ENCODE peak calls at places on chromosome 4, in nine cellular contexts. One of them, this sample, is unnamed.

GRCh38 chr4:26484032-26484515 is 6.2 kb downstream of the CCKAR start:
- DNase-seq in amniotic epithelial cell: peak
- DNase-seq in natural killer cell: no peak
- DNase-seq in ACHN: no peak
- DNase-seq in GM20000: no peak
- DNase-seq in HEK293T: peak
- DNase-seq in stimulated activated CD8-positive, alpha-beta memory T cell treated with anti-CD3 and anti-CD28 coated beads, Interleukin-7, amount 100 ng/mL, for 4 hours: no peak
- DNase-seq in activated CD4-positive, alpha-beta memory T cell treated with anti-CD3 and anti-CD28 coated beads, Interleukin-2, amount 10 ng/mL, durations not matched to agents 7 days and 5 days: no peak
- DNase-seq in NCI-H1092: no peak
- DNase-seq in this sample: no peak

GRCh38 chr4:156377036-156377700 is 423.5 kb upstream of the CTSO start:
- DNase-seq in amniotic epithelial cell: peak
- DNase-seq in natural killer cell: no peak
- DNase-seq in ACHN: peak
- DNase-seq in GM20000: no peak
- DNase-seq in HEK293T: no peak
- DNase-seq in stimulated activated CD8-positive, alpha-beta memory T cell treated with anti-CD3 and anti-CD28 coated beads, Interleukin-7, amount 100 ng/mL, for 4 hours: no peak
- DNase-seq in activated CD4-positive, alpha-beta memory T cell treated with anti-CD3 and anti-CD28 coated beads, Interleukin-2, amount 10 ng/mL, durations not matched to agents 7 days and 5 days: no peak
- DNase-seq in NCI-H1092: no peak
- DNase-seq in this sample: no peak

GRCh38 chr4:74540193-74540592 is 95.3 kb downstream of the AREG start:
- DNase-seq in amniotic epithelial cell: peak
- DNase-seq in natural killer cell: no peak
- DNase-seq in ACHN: no peak
- DNase-seq in GM20000: no peak
- DNase-seq in HEK293T: no peak
- DNase-seq in stimulated activated CD8-positive, alpha-beta memory T cell treated with anti-CD3 and anti-CD28 coated beads, Interleukin-7, amount 100 ng/mL, for 4 hours: no peak
- DNase-seq in activated CD4-positive, alpha-beta memory T cell treated with anti-CD3 and anti-CD28 coated beads, Interleukin-2, amount 10 ng/mL, durations not matched to agents 7 days and 5 days: no peak
- DNase-seq in NCI-H1092: no peak
- DNase-seq in this sample: no peak

GRCh38 chr4:88109123-88109864 is 49.1 kb downstream of the ABCG2 start:
- DNase-seq in amniotic epithelial cell: no peak
- DNase-seq in natural killer cell: no peak
- DNase-seq in ACHN: no peak
- DNase-seq in GM20000: no peak
- DNase-seq in HEK293T: peak
- DNase-seq in stimulated activated CD8-positive, alpha-beta memory T cell treated with anti-CD3 and anti-CD28 coated beads, Interleukin-7, amount 100 ng/mL, for 4 hours: no peak
- DNase-seq in activated CD4-positive, alpha-beta memory T cell treated with anti-CD3 and anti-CD28 coated beads, Interleukin-2, amount 10 ng/mL, durations not matched to agents 7 days and 5 days: no peak
- DNase-seq in NCI-H1092: no peak
- DNase-seq in this sample: no peak

GRCh38 chr4:94339779-94340178 is 2.9 kb downstream of the HPGDS start:
- DNase-seq in amniotic epithelial cell: no peak
- DNase-seq in natural killer cell: no peak
- DNase-seq in ACHN: no peak
- DNase-seq in GM20000: no peak
- DNase-seq in HEK293T: no peak
- DNase-seq in stimulated activated CD8-positive, alpha-beta memory T cell treated with anti-CD3 and anti-CD28 coated beads, Interleukin-7, amount 100 ng/mL, for 4 hours: no peak
- DNase-seq in activated CD4-positive, alpha-beta memory T cell treated with anti-CD3 and anti-CD28 coated beads, Interleukin-2, amount 10 ng/mL, durations not matched to agents 7 days and 5 days: peak
- DNase-seq in NCI-H1092: no peak
- DNase-seq in this sample: no peak

GRCh38 chr4:74531952-74532794 is 87.2 kb downstream of the AREG start:
- DNase-seq in amniotic epithelial cell: peak
- DNase-seq in natural killer cell: no peak
- DNase-seq in ACHN: peak
- DNase-seq in GM20000: peak
- DNase-seq in HEK293T: peak
- DNase-seq in stimulated activated CD8-positive, alpha-beta memory T cell treated with anti-CD3 and anti-CD28 coated beads, Interleukin-7, amount 100 ng/mL, for 4 hours: no peak
- DNase-seq in activated CD4-positive, alpha-beta memory T cell treated with anti-CD3 and anti-CD28 coated beads, Interleukin-2, amount 10 ng/mL, durations not matched to agents 7 days and 5 days: no peak
- DNase-seq in NCI-H1092: peak
- DNase-seq in this sample: peak

GRCh38 chr4:87046111-87046510 is 111.3 kb downstream of the AFF1 start:
- DNase-seq in amniotic epithelial cell: peak
- DNase-seq in natural killer cell: no peak
- DNase-seq in ACHN: no peak
- DNase-seq in GM20000: no peak
- DNase-seq in HEK293T: no peak
- DNase-seq in stimulated activated CD8-positive, alpha-beta memory T cell treated with anti-CD3 and anti-CD28 coated beads, Interleukin-7, amount 100 ng/mL, for 4 hours: no peak
- DNase-seq in activated CD4-positive, alpha-beta memory T cell treated with anti-CD3 and anti-CD28 coated beads, Interleukin-2, amount 10 ng/mL, durations not matched to agents 7 days and 5 days: no peak
- DNase-seq in NCI-H1092: no peak
- DNase-seq in this sample: no peak

GRCh38 chr4:94459462-94460161 is 7.9 kb downstream of the PDLIM5 start:
- DNase-seq in amniotic epithelial cell: no peak
- DNase-seq in natural killer cell: no peak
- DNase-seq in ACHN: no peak
- DNase-seq in GM20000: no peak
- DNase-seq in HEK293T: no peak
- DNase-seq in stimulated activated CD8-positive, alpha-beta memory T cell treated with anti-CD3 and anti-CD28 coated beads, Interleukin-7, amount 100 ng/mL, for 4 hours: no peak
- DNase-seq in activated CD4-positive, alpha-beta memory T cell treated with anti-CD3 and anti-CD28 coated beads, Interleukin-2, amount 10 ng/mL, durations not matched to agents 7 days and 5 days: no peak
- DNase-seq in NCI-H1092: no peak
- DNase-seq in this sample: peak

GRCh38 chr4:145153181-145153903 is 27.0 kb downstream of the OTUD4 start:
- DNase-seq in amniotic epithelial cell: no peak
- DNase-seq in natural killer cell: no peak
- DNase-seq in ACHN: no peak
- DNase-seq in GM20000: no peak
- DNase-seq in HEK293T: no peak
- DNase-seq in stimulated activated CD8-positive, alpha-beta memory T cell treated with anti-CD3 and anti-CD28 coated beads, Interleukin-7, amount 100 ng/mL, for 4 hours: no peak
- DNase-seq in activated CD4-positive, alpha-beta memory T cell treated with anti-CD3 and anti-CD28 coated beads, Interleukin-2, amount 10 ng/mL, durations not matched to agents 7 days and 5 days: no peak
- DNase-seq in NCI-H1092: no peak
- DNase-seq in this sample: no peak

GRCh38 chr4:82786004-82786400 is 12.6 kb downstream of the SCD5 start:
- DNase-seq in amniotic epithelial cell: no peak
- DNase-seq in natural killer cell: no peak
- DNase-seq in ACHN: no peak
- DNase-seq in GM20000: no peak
- DNase-seq in HEK293T: no peak
- DNase-seq in stimulated activated CD8-positive, alpha-beta memory T cell treated with anti-CD3 and anti-CD28 coated beads, Interleukin-7, amount 100 ng/mL, for 4 hours: no peak
- DNase-seq in activated CD4-positive, alpha-beta memory T cell treated with anti-CD3 and anti-CD28 coated beads, Interleukin-2, amount 10 ng/mL, durations not matched to agents 7 days and 5 days: no peak
- DNase-seq in NCI-H1092: no peak
- DNase-seq in this sample: no peak

This sample was measured in MM.1S.